ENCODE peak calls at places on chromosomes 2 and 18, in ten cellular contexts. One of them, this sample, is unnamed. For H3K9me3, the result is how much of the 10 kb centered on the place peaks cover.

GRCh38 chr2:178280261-178280852 is 86.0 kb downstream of the OSBPL6 start:
- DNase-seq in neural progenitor cell: peak
- DNase-seq in A549: peak
- DNase-seq in CD4-positive, CD25-positive, alpha-beta regulatory T cell: peak
- DNase-seq in MM.1S: peak
- DNase-seq in Karpas-422: peak
- DNase-seq in heart left ventricle: no peak
- DNase-seq in T-helper 17 cell: no peak
- DNase-seq in IMR-90: peak
- DNase-seq in stomach: no peak
- DNase-seq in this sample: peak

GRCh38 chr18:9587924-9588323 is 26.4 kb downstream of the PPP4R1 start:
- DNase-seq in neural progenitor cell: no peak
- DNase-seq in A549: no peak
- DNase-seq in CD4-positive, CD25-positive, alpha-beta regulatory T cell: no peak
- DNase-seq in MM.1S: no peak
- DNase-seq in Karpas-422: no peak
- DNase-seq in heart left ventricle: no peak
- DNase-seq in T-helper 17 cell: no peak
- DNase-seq in IMR-90: no peak
- DNase-seq in stomach: no peak
- DNase-seq in this sample: no peak

GRCh38 chr2:24793752-24794477 is 690 bp downstream of the CENPO start:
- DNase-seq in neural progenitor cell: peak
- DNase-seq in A549: peak
- DNase-seq in CD4-positive, CD25-positive, alpha-beta regulatory T cell: no peak
- DNase-seq in MM.1S: peak
- DNase-seq in Karpas-422: peak
- DNase-seq in heart left ventricle: no peak
- DNase-seq in T-helper 17 cell: no peak
- DNase-seq in IMR-90: peak
- DNase-seq in stomach: no peak
- DNase-seq in this sample: peak

GRCh38 chr18:2547477-2548087 is 23.7 kb downstream of the METTL4 start:
- DNase-seq in neural progenitor cell: peak
- DNase-seq in A549: no peak
- DNase-seq in CD4-positive, CD25-positive, alpha-beta regulatory T cell: peak
- DNase-seq in MM.1S: peak
- DNase-seq in Karpas-422: peak
- DNase-seq in heart left ventricle: no peak
- DNase-seq in T-helper 17 cell: no peak
- DNase-seq in IMR-90: peak
- DNase-seq in stomach: no peak
- DNase-seq in this sample: no peak

GRCh38 chr2:10045561-10046355 is 2.4 kb downstream of the KLF11 start:
- DNase-seq in neural progenitor cell: no peak
- DNase-seq in A549: no peak
- DNase-seq in CD4-positive, CD25-positive, alpha-beta regulatory T cell: no peak
- DNase-seq in MM.1S: no peak
- DNase-seq in Karpas-422: no peak
- DNase-seq in heart left ventricle: no peak
- DNase-seq in T-helper 17 cell: no peak
- DNase-seq in IMR-90: no peak
- DNase-seq in stomach: peak
- DNase-seq in this sample: no peak

GRCh38 chr2:151260492-151261239 is 997 bp downstream of the RBM43 start:
- DNase-seq in neural progenitor cell: no peak
- DNase-seq in A549: no peak
- DNase-seq in CD4-positive, CD25-positive, alpha-beta regulatory T cell: no peak
- DNase-seq in MM.1S: no peak
- DNase-seq in Karpas-422: peak
- DNase-seq in heart left ventricle: no peak
- DNase-seq in T-helper 17 cell: no peak
- DNase-seq in IMR-90: peak
- DNase-seq in stomach: no peak
- DNase-seq in this sample: no peak

GRCh38 chr2:150133623-150134022 is 353.8 kb downstream of the RND3 start:
- DNase-seq in neural progenitor cell: no peak
- DNase-seq in A549: peak
- DNase-seq in CD4-positive, CD25-positive, alpha-beta regulatory T cell: no peak
- DNase-seq in MM.1S: peak
- DNase-seq in Karpas-422: no peak
- DNase-seq in heart left ventricle: no peak
- DNase-seq in T-helper 17 cell: no peak
- DNase-seq in IMR-90: peak
- DNase-seq in stomach: no peak
- DNase-seq in this sample: no peak

GRCh38 chr2:45220227-45220626 is 211.0 kb upstream of the SIX2 start:
- DNase-seq in neural progenitor cell: no peak
- DNase-seq in A549: no peak
- DNase-seq in CD4-positive, CD25-positive, alpha-beta regulatory T cell: no peak
- DNase-seq in MM.1S: no peak
- DNase-seq in Karpas-422: no peak
- DNase-seq in heart left ventricle: no peak
- DNase-seq in T-helper 17 cell: no peak
- DNase-seq in IMR-90: no peak
- DNase-seq in stomach: no peak
- DNase-seq in this sample: no peak

GRCh38 chr2:174821628-174822027 is 57.4 kb upstream of the CHRNA1 start:
- DNase-seq in neural progenitor cell: no peak
- DNase-seq in A549: no peak
- DNase-seq in CD4-positive, CD25-positive, alpha-beta regulatory T cell: no peak
- DNase-seq in MM.1S: no peak
- DNase-seq in Karpas-422: no peak
- DNase-seq in heart left ventricle: no peak
- DNase-seq in T-helper 17 cell: no peak
- DNase-seq in IMR-90: no peak
- DNase-seq in stomach: no peak
- DNase-seq in this sample: no peak

GRCh38 chr2:120499784-120500495 is 154.0 kb downstream of the INHBB start:
- DNase-seq in neural progenitor cell: no peak
- DNase-seq in A549: no peak
- DNase-seq in CD4-positive, CD25-positive, alpha-beta regulatory T cell: no peak
- DNase-seq in MM.1S: no peak
- DNase-seq in Karpas-422: no peak
- DNase-seq in heart left ventricle: peak
- DNase-seq in T-helper 17 cell: no peak
- DNase-seq in IMR-90: no peak
- DNase-seq in stomach: no peak
- DNase-seq in this sample: no peak

DNA sequence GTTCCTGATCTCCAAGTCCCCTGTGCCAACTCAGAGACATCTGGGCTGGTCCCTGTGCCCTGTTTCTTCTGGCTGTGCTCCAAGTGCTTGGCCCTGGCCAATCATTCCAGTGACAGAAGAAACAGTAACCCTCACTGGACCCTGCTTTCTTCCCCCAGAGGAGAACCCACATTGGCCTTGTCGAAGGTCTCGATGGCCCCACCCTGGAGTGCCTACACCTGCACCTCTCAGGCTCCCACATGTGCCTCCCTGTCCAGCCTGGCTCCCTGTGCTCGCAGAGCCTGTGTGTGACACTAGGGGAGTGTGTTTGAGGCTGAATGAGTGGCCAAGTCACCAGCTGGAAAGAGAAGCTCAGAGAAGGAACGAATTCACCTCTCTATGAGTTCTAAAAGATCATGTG is 5.9 kb upstream of the MAL start:
- DNase-seq in neural progenitor cell: no peak
- DNase-seq in A549: no peak
- DNase-seq in CD4-positive, CD25-positive, alpha-beta regulatory T cell: no peak
- DNase-seq in MM.1S: no peak
- DNase-seq in Karpas-422: no peak
- DNase-seq in heart left ventricle: no peak
- DNase-seq in T-helper 17 cell: no peak
- DNase-seq in IMR-90: no peak
- DNase-seq in stomach: no peak
- DNase-seq in this sample: no peak
- H3K9me3 ChIP-seq in neural progenitor cell: under half
- H3K9me3 ChIP-seq in A549: under half
- H3K9me3 ChIP-seq in CD4-positive, CD25-positive, alpha-beta regulatory T cell: under half
- H3K9me3 ChIP-seq in MM.1S: under half
- H3K9me3 ChIP-seq in Karpas-422: under half
- H3K9me3 ChIP-seq in heart left ventricle: under half
- H3K9me3 ChIP-seq in T-helper 17 cell: under half
- H3K9me3 ChIP-seq in IMR-90: under half
- H3K9me3 ChIP-seq in stomach: under half
- H3K9me3 ChIP-seq in this sample: under half

DNA sequence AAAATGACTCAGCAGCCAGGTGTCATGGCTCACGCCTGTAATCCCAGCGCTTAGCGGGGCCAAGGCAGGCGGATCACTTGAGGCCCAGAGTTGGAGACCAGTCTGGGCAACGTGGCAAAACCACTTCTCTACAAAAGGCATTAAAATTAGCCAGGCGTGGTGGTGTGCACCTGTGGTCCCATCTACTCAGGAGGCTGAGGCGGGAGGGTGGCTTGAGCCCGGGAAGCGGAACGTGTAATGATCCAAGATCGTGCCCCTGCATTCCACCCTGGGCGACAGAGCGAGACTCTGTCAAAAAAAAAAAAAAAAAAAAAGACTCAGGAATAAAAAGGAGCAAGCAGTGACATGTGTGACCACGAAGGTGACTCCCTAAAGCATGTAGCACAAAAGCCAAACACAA is 50.1 kb upstream of the SALL3 start:
- DNase-seq in neural progenitor cell: no peak
- DNase-seq in A549: no peak
- DNase-seq in CD4-positive, CD25-positive, alpha-beta regulatory T cell: no peak
- DNase-seq in MM.1S: no peak
- DNase-seq in Karpas-422: no peak
- DNase-seq in heart left ventricle: no peak
- DNase-seq in T-helper 17 cell: no peak
- DNase-seq in IMR-90: no peak
- DNase-seq in stomach: no peak
- DNase-seq in this sample: no peak
- H3K9me3 ChIP-seq in neural progenitor cell: under half
- H3K9me3 ChIP-seq in A549: under half
- H3K9me3 ChIP-seq in CD4-positive, CD25-positive, alpha-beta regulatory T cell: under half
- H3K9me3 ChIP-seq in MM.1S: under half
- H3K9me3 ChIP-seq in Karpas-422: under half
- H3K9me3 ChIP-seq in heart left ventricle: under half
- H3K9me3 ChIP-seq in T-helper 17 cell: under half
- H3K9me3 ChIP-seq in IMR-90: half or more
- H3K9me3 ChIP-seq in stomach: under half
- H3K9me3 ChIP-seq in this sample: under half

GRCh38 chr2:28002181-28002580 is 111.7 kb downstream of the BABAM2 start:
- DNase-seq in neural progenitor cell: no peak
- DNase-seq in A549: no peak
- DNase-seq in CD4-positive, CD25-positive, alpha-beta regulatory T cell: no peak
- DNase-seq in MM.1S: no peak
- DNase-seq in Karpas-422: no peak
- DNase-seq in heart left ventricle: no peak
- DNase-seq in T-helper 17 cell: no peak
- DNase-seq in IMR-90: no peak
- DNase-seq in stomach: no peak
- DNase-seq in this sample: no peak
- H3K9me3 ChIP-seq in neural progenitor cell: under half
- H3K9me3 ChIP-seq in A549: under half
- H3K9me3 ChIP-seq in CD4-positive, CD25-positive, alpha-beta regulatory T cell: under half
- H3K9me3 ChIP-seq in MM.1S: under half
- H3K9me3 ChIP-seq in Karpas-422: under half
- H3K9me3 ChIP-seq in heart left ventricle: under half
- H3K9me3 ChIP-seq in T-helper 17 cell: under half
- H3K9me3 ChIP-seq in IMR-90: under half
- H3K9me3 ChIP-seq in stomach: under half
- H3K9me3 ChIP-seq in this sample: under half

DNA sequence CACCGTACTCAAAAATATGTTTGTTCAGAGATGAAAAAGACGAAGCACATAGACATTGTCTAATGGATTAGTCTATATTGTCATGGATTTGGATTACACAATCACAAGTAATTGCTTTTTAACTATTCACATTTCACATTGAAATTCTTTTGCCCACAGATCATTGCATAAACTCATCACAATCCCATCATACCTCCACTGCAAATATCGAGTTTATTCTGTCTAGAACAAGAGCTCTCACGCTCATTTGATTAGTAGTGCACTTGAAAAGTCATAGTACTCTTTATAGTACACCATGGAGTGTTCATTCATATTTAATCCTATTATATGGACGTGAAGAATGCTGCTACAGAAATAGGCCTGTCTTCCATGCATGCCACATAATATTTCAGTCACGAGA is 97.9 kb upstream of the SOX11 start:
- DNase-seq in neural progenitor cell: no peak
- DNase-seq in A549: no peak
- DNase-seq in CD4-positive, CD25-positive, alpha-beta regulatory T cell: no peak
- DNase-seq in MM.1S: no peak
- DNase-seq in Karpas-422: no peak
- DNase-seq in heart left ventricle: no peak
- DNase-seq in T-helper 17 cell: no peak
- DNase-seq in IMR-90: no peak
- DNase-seq in stomach: no peak
- DNase-seq in this sample: no peak
- H3K9me3 ChIP-seq in neural progenitor cell: under half
- H3K9me3 ChIP-seq in A549: under half
- H3K9me3 ChIP-seq in CD4-positive, CD25-positive, alpha-beta regulatory T cell: under half
- H3K9me3 ChIP-seq in MM.1S: under half
- H3K9me3 ChIP-seq in Karpas-422: under half
- H3K9me3 ChIP-seq in heart left ventricle: under half
- H3K9me3 ChIP-seq in T-helper 17 cell: under half
- H3K9me3 ChIP-seq in IMR-90: under half
- H3K9me3 ChIP-seq in stomach: under half
- H3K9me3 ChIP-seq in this sample: under half

GRCh38 chr2:73902284-73902683 is 9.5 kb downstream of the ACTG2 start:
- DNase-seq in neural progenitor cell: no peak
- DNase-seq in A549: no peak
- DNase-seq in CD4-positive, CD25-positive, alpha-beta regulatory T cell: no peak
- DNase-seq in MM.1S: no peak
- DNase-seq in Karpas-422: no peak
- DNase-seq in heart left ventricle: no peak
- DNase-seq in T-helper 17 cell: no peak
- DNase-seq in IMR-90: no peak
- DNase-seq in stomach: no peak
- DNase-seq in this sample: no peak
- H3K9me3 ChIP-seq in neural progenitor cell: under half
- H3K9me3 ChIP-seq in A549: under half
- H3K9me3 ChIP-seq in CD4-positive, CD25-positive, alpha-beta regulatory T cell: under half
- H3K9me3 ChIP-seq in MM.1S: under half
- H3K9me3 ChIP-seq in Karpas-422: under half
- H3K9me3 ChIP-seq in heart left ventricle: under half
- H3K9me3 ChIP-seq in T-helper 17 cell: under half
- H3K9me3 ChIP-seq in IMR-90: under half
- H3K9me3 ChIP-seq in stomach: under half
- H3K9me3 ChIP-seq in this sample: under half